ENCODE peak calls at places on chromosomes 4 and X, in ten cellular contexts. One of them, this sample, is unnamed.

GRCh38 chrX:13396887-13397286 is 77.0 kb upstream of the ATXN3L start:
- DNase-seq in Ammon's horn: no peak
- DNase-seq in Caco-2: no peak
- DNase-seq in AG08395: peak; percentile 28
- DNase-seq in iPS-NIHi11: no peak
- DNase-seq in HT1080: peak; percentile 20
- DNase-seq in foreskin fibroblast: peak; percentile 68
- DNase-seq in NCI-H2081: no peak
- DNase-seq in heart right ventricle: no peak
- DNase-seq in SW480: no peak
- DNase-seq in this sample: no peak

GRCh38 chr4:113738251-113738650 is 23.3 kb downstream of the CAMK2D start:
- DNase-seq in Ammon's horn: no peak
- DNase-seq in Caco-2: no peak
- DNase-seq in AG08395: peak; percentile 18
- DNase-seq in iPS-NIHi11: no peak
- DNase-seq in HT1080: peak; percentile 38
- DNase-seq in foreskin fibroblast: peak; percentile 42
- DNase-seq in NCI-H2081: peak; percentile 46
- DNase-seq in heart right ventricle: no peak
- DNase-seq in SW480: no peak
- DNase-seq in this sample: no peak

GRCh38 chr4:155529197-155529596 is 137.5 kb upstream of the GUCY1A1 start:
- DNase-seq in Ammon's horn: no peak
- DNase-seq in Caco-2: peak; percentile 12
- DNase-seq in AG08395: peak; percentile 14
- DNase-seq in iPS-NIHi11: peak; percentile 23
- DNase-seq in HT1080: no peak
- DNase-seq in foreskin fibroblast: peak; percentile 55
- DNase-seq in NCI-H2081: no peak
- DNase-seq in heart right ventricle: no peak
- DNase-seq in SW480: no peak
- DNase-seq in this sample: no peak

GRCh38 chr4:154622598-154622997 is 10.1 kb upstream of the FGG start:
- DNase-seq in Ammon's horn: peak; percentile 57
- DNase-seq in Caco-2: peak; percentile 63
- DNase-seq in AG08395: peak; percentile 29
- DNase-seq in iPS-NIHi11: peak; percentile 63
- DNase-seq in HT1080: peak; percentile 54
- DNase-seq in foreskin fibroblast: peak; percentile 60
- DNase-seq in NCI-H2081: peak; percentile 19
- DNase-seq in heart right ventricle: no peak
- DNase-seq in SW480: peak; percentile 46
- DNase-seq in this sample: no peak

GRCh38 chr4:67250497-67250896 is 294.8 kb downstream of the CENPC start:
- DNase-seq in Ammon's horn: no peak
- DNase-seq in Caco-2: no peak
- DNase-seq in AG08395: no peak
- DNase-seq in iPS-NIHi11: no peak
- DNase-seq in HT1080: no peak
- DNase-seq in foreskin fibroblast: no peak
- DNase-seq in NCI-H2081: no peak
- DNase-seq in heart right ventricle: no peak
- DNase-seq in SW480: peak; percentile 65
- DNase-seq in this sample: no peak

GRCh38 chr4:166422475-166422874 is 549.4 kb downstream of the TLL1 start:
- DNase-seq in Ammon's horn: no peak
- DNase-seq in Caco-2: no peak
- DNase-seq in AG08395: no peak
- DNase-seq in iPS-NIHi11: no peak
- DNase-seq in HT1080: peak; percentile 79
- DNase-seq in foreskin fibroblast: peak; percentile 85
- DNase-seq in NCI-H2081: no peak
- DNase-seq in heart right ventricle: no peak
- DNase-seq in SW480: no peak
- DNase-seq in this sample: no peak

GRCh38 chr4:110371016-110371795 is 104.7 kb upstream of the ENPEP start:
- DNase-seq in Ammon's horn: no peak
- DNase-seq in Caco-2: no peak
- DNase-seq in AG08395: no peak
- DNase-seq in iPS-NIHi11: no peak
- DNase-seq in HT1080: peak; percentile 20
- DNase-seq in foreskin fibroblast: no peak
- DNase-seq in NCI-H2081: no peak
- DNase-seq in heart right ventricle: no peak
- DNase-seq in SW480: no peak
- DNase-seq in this sample: no peak

GRCh38 chr4:748461-748860 is 42.8 kb downstream of the PCGF3 start:
- DNase-seq in Ammon's horn: no peak
- DNase-seq in Caco-2: no peak
- DNase-seq in AG08395: no peak
- DNase-seq in iPS-NIHi11: no peak
- DNase-seq in HT1080: no peak
- DNase-seq in foreskin fibroblast: no peak
- DNase-seq in NCI-H2081: no peak
- DNase-seq in heart right ventricle: peak; percentile 2
- DNase-seq in SW480: no peak
- DNase-seq in this sample: no peak

GRCh38 chrX:135973025-135973547 is 702 bp downstream of the MMGT1 start:
- DNase-seq in Ammon's horn: peak; percentile 35
- DNase-seq in Caco-2: peak; percentile 1
- DNase-seq in AG08395: no peak
- DNase-seq in iPS-NIHi11: no peak
- DNase-seq in HT1080: peak; percentile 16
- DNase-seq in foreskin fibroblast: peak; percentile 35
- DNase-seq in NCI-H2081: no peak
- DNase-seq in heart right ventricle: no peak
- DNase-seq in SW480: peak; percentile 9
- DNase-seq in this sample: no peak

GRCh38 chr4:20773144-20773997 is 73.1 kb downstream of the PACRGL start:
- DNase-seq in Ammon's horn: peak; percentile 84
- DNase-seq in Caco-2: peak; percentile 55
- DNase-seq in AG08395: peak; percentile 67
- DNase-seq in iPS-NIHi11: peak; percentile 76
- DNase-seq in HT1080: peak; percentile 59
- DNase-seq in foreskin fibroblast: peak; percentile 83
- DNase-seq in NCI-H2081: peak; percentile 78
- DNase-seq in heart right ventricle: no peak
- DNase-seq in SW480: peak; percentile 46
- DNase-seq in this sample: no peak

GRCh38 chr4:147957446-147957845 is 225.6 kb downstream of the ARHGAP10 start:
- DNase-seq in Ammon's horn: no peak
- DNase-seq in Caco-2: no peak
- DNase-seq in AG08395: no peak
- DNase-seq in iPS-NIHi11: no peak
- DNase-seq in HT1080: no peak
- DNase-seq in foreskin fibroblast: no peak
- DNase-seq in NCI-H2081: no peak
- DNase-seq in heart right ventricle: no peak
- DNase-seq in SW480: no peak
- DNase-seq in this sample: no peak

GRCh38 chr4:16492872-16493271 is 266.6 kb upstream of the TAPT1 start:
- DNase-seq in Ammon's horn: no peak
- DNase-seq in Caco-2: no peak
- DNase-seq in AG08395: no peak
- DNase-seq in iPS-NIHi11: no peak
- DNase-seq in HT1080: no peak
- DNase-seq in foreskin fibroblast: no peak
- DNase-seq in NCI-H2081: no peak
- DNase-seq in heart right ventricle: no peak
- DNase-seq in SW480: no peak
- DNase-seq in this sample: no peak

GRCh38 chr4:122450847-122451246 is 5.7 kb downstream of the IL2 start:
- DNase-seq in Ammon's horn: no peak
- DNase-seq in Caco-2: peak; percentile 42
- DNase-seq in AG08395: peak; percentile 10
- DNase-seq in iPS-NIHi11: peak; percentile 58
- DNase-seq in HT1080: peak; percentile 54
- DNase-seq in foreskin fibroblast: peak; percentile 14
- DNase-seq in NCI-H2081: peak; percentile 14
- DNase-seq in heart right ventricle: no peak
- DNase-seq in SW480: no peak
- DNase-seq in this sample: peak; percentile 83

GRCh38 chrX:50881028-50881427 is 29.5 kb upstream of the BMP15 start:
- DNase-seq in Ammon's horn: no peak
- DNase-seq in Caco-2: no peak
- DNase-seq in AG08395: no peak
- DNase-seq in iPS-NIHi11: no peak
- DNase-seq in HT1080: peak; percentile 32
- DNase-seq in foreskin fibroblast: no peak
- DNase-seq in NCI-H2081: no peak
- DNase-seq in heart right ventricle: no peak
- DNase-seq in SW480: no peak
- DNase-seq in this sample: no peak

GRCh38 chr4:177464026-177464425 is 21.8 kb upstream of the AGA start:
- DNase-seq in Ammon's horn: no peak
- DNase-seq in Caco-2: no peak
- DNase-seq in AG08395: no peak
- DNase-seq in iPS-NIHi11: no peak
- DNase-seq in HT1080: no peak
- DNase-seq in foreskin fibroblast: no peak
- DNase-seq in NCI-H2081: no peak
- DNase-seq in heart right ventricle: no peak
- DNase-seq in SW480: no peak
- DNase-seq in this sample: no peak

GRCh38 chrX:103585421-103586313 is at the start of gene TCEAL4:
- DNase-seq in Ammon's horn: peak; percentile 73
- DNase-seq in Caco-2: peak; percentile 45
- DNase-seq in AG08395: peak; percentile 39
- DNase-seq in iPS-NIHi11: peak; percentile 74
- DNase-seq in HT1080: peak; percentile 17
- DNase-seq in foreskin fibroblast: peak; percentile 71
- DNase-seq in NCI-H2081: peak; percentile 77
- DNase-seq in heart right ventricle: peak; percentile 54
- DNase-seq in SW480: peak; percentile 53
- DNase-seq in this sample: no peak

GRCh38 chr4:137703225-137703624 is 170.9 kb upstream of the PCDH18 start:
- DNase-seq in Ammon's horn: no peak
- DNase-seq in Caco-2: no peak
- DNase-seq in AG08395: no peak
- DNase-seq in iPS-NIHi11: no peak
- DNase-seq in HT1080: no peak
- DNase-seq in foreskin fibroblast: no peak
- DNase-seq in NCI-H2081: peak; percentile 87
- DNase-seq in heart right ventricle: no peak
- DNase-seq in SW480: no peak
- DNase-seq in this sample: no peak

GRCh38 chr4:88285235-88285505 is 809 bp upstream of the PPM1K start:
- DNase-seq in Ammon's horn: peak; percentile 15
- DNase-seq in Caco-2: no peak
- DNase-seq in AG08395: no peak
- DNase-seq in iPS-NIHi11: no peak
- DNase-seq in HT1080: no peak
- DNase-seq in foreskin fibroblast: no peak
- DNase-seq in NCI-H2081: no peak
- DNase-seq in heart right ventricle: no peak
- DNase-seq in SW480: no peak
- DNase-seq in this sample: no peak

GRCh38 chr4:169869487-169869886 is 111.7 kb upstream of the HPF1 start:
- DNase-seq in Ammon's horn: no peak
- DNase-seq in Caco-2: no peak
- DNase-seq in AG08395: no peak
- DNase-seq in iPS-NIHi11: no peak
- DNase-seq in HT1080: no peak
- DNase-seq in foreskin fibroblast: no peak
- DNase-seq in NCI-H2081: no peak
- DNase-seq in heart right ventricle: no peak
- DNase-seq in SW480: no peak
- DNase-seq in this sample: no peak

GRCh38 chrX:22950278-22951266 is 49.2 kb upstream of the DDX53 start:
- DNase-seq in Ammon's horn: peak; percentile 3
- DNase-seq in Caco-2: no peak
- DNase-seq in AG08395: peak; percentile 2
- DNase-seq in iPS-NIHi11: no peak
- DNase-seq in HT1080: peak; percentile 90
- DNase-seq in foreskin fibroblast: peak; percentile 88
- DNase-seq in NCI-H2081: no peak
- DNase-seq in heart right ventricle: no peak
- DNase-seq in SW480: peak; percentile 7
- DNase-seq in this sample: no peak

GRCh38 chr4:84254537-84254936 is 244.6 kb downstream of the NKX6-1 start:
- DNase-seq in Ammon's horn: no peak
- DNase-seq in Caco-2: no peak
- DNase-seq in AG08395: no peak
- DNase-seq in iPS-NIHi11: no peak
- DNase-seq in HT1080: no peak
- DNase-seq in foreskin fibroblast: no peak
- DNase-seq in NCI-H2081: no peak
- DNase-seq in heart right ventricle: no peak
- DNase-seq in SW480: no peak
- DNase-seq in this sample: no peak

GRCh38 chrX:20585782-20586181 is 319.1 kb upstream of the RPS6KA3 start:
- DNase-seq in Ammon's horn: no peak
- DNase-seq in Caco-2: peak; percentile 39
- DNase-seq in AG08395: peak; percentile 7
- DNase-seq in iPS-NIHi11: no peak
- DNase-seq in HT1080: no peak
- DNase-seq in foreskin fibroblast: no peak
- DNase-seq in NCI-H2081: no peak
- DNase-seq in heart right ventricle: no peak
- DNase-seq in SW480: no peak
- DNase-seq in this sample: no peak

GRCh38 chr4:159105761-159106243 is 2.9 kb downstream of the RAPGEF2 start:
- DNase-seq in Ammon's horn: peak; percentile 13
- DNase-seq in Caco-2: peak; percentile 45
- DNase-seq in AG08395: peak; percentile 21
- DNase-seq in iPS-NIHi11: no peak
- DNase-seq in HT1080: peak; percentile 87
- DNase-seq in foreskin fibroblast: peak; percentile 47
- DNase-seq in NCI-H2081: no peak
- DNase-seq in heart right ventricle: no peak
- DNase-seq in SW480: no peak
- DNase-seq in this sample: no peak

GRCh38 chr4:13705521-13706035 is 78.1 kb upstream of the BOD1L1 start:
- DNase-seq in Ammon's horn: no peak
- DNase-seq in Caco-2: peak; percentile 1
- DNase-seq in AG08395: no peak
- DNase-seq in iPS-NIHi11: peak; percentile 24
- DNase-seq in HT1080: peak; percentile 43
- DNase-seq in foreskin fibroblast: peak; percentile 43
- DNase-seq in NCI-H2081: peak; percentile 85
- DNase-seq in heart right ventricle: peak; percentile 40
- DNase-seq in SW480: peak; percentile 72
- DNase-seq in this sample: no peak

GRCh38 chr4:1293981-1294380 is 4.3 kb downstream of the MAEA start:
- DNase-seq in Ammon's horn: no peak
- DNase-seq in Caco-2: no peak
- DNase-seq in AG08395: no peak
- DNase-seq in iPS-NIHi11: no peak
- DNase-seq in HT1080: no peak
- DNase-seq in foreskin fibroblast: no peak
- DNase-seq in NCI-H2081: no peak
- DNase-seq in heart right ventricle: peak; percentile 54
- DNase-seq in SW480: no peak
- DNase-seq in this sample: no peak

GRCh38 chr4:114466299-114466698 is 132.3 kb upstream of the UGT8 start:
- DNase-seq in Ammon's horn: no peak
- DNase-seq in Caco-2: no peak
- DNase-seq in AG08395: no peak
- DNase-seq in iPS-NIHi11: no peak
- DNase-seq in HT1080: no peak
- DNase-seq in foreskin fibroblast: no peak
- DNase-seq in NCI-H2081: no peak
- DNase-seq in heart right ventricle: no peak
- DNase-seq in SW480: no peak
- DNase-seq in this sample: no peak

GRCh38 chr4:24613474-24613873 is 29.1 kb upstream of the DHX15 start:
- DNase-seq in Ammon's horn: no peak
- DNase-seq in Caco-2: no peak
- DNase-seq in AG08395: no peak
- DNase-seq in iPS-NIHi11: no peak
- DNase-seq in HT1080: no peak
- DNase-seq in foreskin fibroblast: no peak
- DNase-seq in NCI-H2081: no peak
- DNase-seq in heart right ventricle: no peak
- DNase-seq in SW480: no peak
- DNase-seq in this sample: no peak

GRCh38 chrX:153973127-153974002 is 811 bp downstream of the TMEM187 start:
- DNase-seq in Ammon's horn: no peak
- DNase-seq in Caco-2: no peak
- DNase-seq in AG08395: no peak
- DNase-seq in iPS-NIHi11: no peak
- DNase-seq in HT1080: no peak
- DNase-seq in foreskin fibroblast: no peak
- DNase-seq in NCI-H2081: peak; percentile 38
- DNase-seq in heart right ventricle: no peak
- DNase-seq in SW480: no peak
- DNase-seq in this sample: no peak

This sample was measured in iPS DF 19.7.